ENCODE peak calls at places on chromosomes 1 and 21, in four cellular contexts. Z is A549, N is PC-9, R is GM23248. M is an unnamed sample.

GRCh38 chr1:150516616-150517015 is 1.1 kb downstream of the FALEC start:
- DNase-seq in R (no peak), Z (no peak), N (no peak), M (no peak)

GRCh38 chr1:90384152-90384650 is 332.9 kb downstream of the BARHL2 start:
- DNase-seq in Z (no peak), N (no peak), R (no peak), M (no peak)

GRCh38 chr21:42513151-42513984 is at the start of gene SLC37A1:
- DNase-seq in R (peak; percentile 36), N (peak; percentile 33), Z (no peak), M (no peak)

GRCh38 chr21:38322551-38322950 is 65.8 kb downstream of the KCNJ15 start:
- DNase-seq in N (no peak), R (peak; percentile 94), Z (no peak), M (no peak)

GRCh38 chr1:210587547-210587946 is 258.8 kb downstream of the HHAT start:
- DNase-seq in Z (no peak), R (no peak), N (no peak), M (no peak)

GRCh38 chr1:152878042-152878441 is at the start of gene SMCP:
- DNase-seq in N (no peak), R (peak; percentile 12), Z (no peak), M (peak; percentile 60)

GRCh38 chr1:27357281-27358037 is 9.3 kb downstream of the MAP3K6 start:
- DNase-seq in Z (peak; percentile 78), R (peak; percentile 48), N (peak; percentile 41), M (peak; percentile 65)

GRCh38 chr1:54995835-54996234 is 2.9 kb upstream of the BSND start:
- DNase-seq in N (no peak), Z (no peak), R (no peak), M (no peak)

GRCh38 chr1:46394872-46395465 is 852 bp downstream of the FAAH start:
- DNase-seq in Z (no peak), R (no peak), N (no peak), M (no peak)

GRCh38 chr1:53549781-53550180 is 90.6 kb downstream of the DMRTB1 start:
- DNase-seq in Z (no peak), N (no peak), R (no peak), M (peak; percentile 1)

GRCh38 chr1:56654126-56654923 is 9.2 kb downstream of the PRKAA2 start:
- DNase-seq in Z (no peak), R (no peak), N (no peak), M (no peak)

GRCh38 chr21:45993210-45994085 is 11.9 kb downstream of the COL6A1 start:
- DNase-seq in R (peak; percentile 26), Z (no peak), N (no peak), M (no peak)

GRCh38 chr1:10980094-10980577 is 32.3 kb upstream of the TARDBP start:
- DNase-seq in Z (no peak), R (peak; percentile 93), N (peak; percentile 93), M (peak; percentile 79)

GRCh38 chr1:116910379-116911165 is 856 bp downstream of the PTGFRN start:
- DNase-seq in Z (peak; percentile 12), N (peak; percentile 55), R (peak; percentile 57), M (no peak)

GRCh38 chr1:116911779-116912469 is 2.2 kb downstream of the PTGFRN start:
- DNase-seq in N (no peak), Z (no peak), R (no peak), M (no peak)

GRCh38 chr1:116909511-116910378 is at the start of gene PTGFRN:
- DNase-seq in Z (peak; percentile 35), N (peak; percentile 68), R (peak; percentile 78), M (peak; percentile 88)

GRCh38 chr1:116912846-116913245 is 3.1 kb downstream of the PTGFRN start:
- DNase-seq in N (no peak), R (no peak), Z (no peak), M (no peak)

GRCh38 chr1:116911166-116911553 is 1.4 kb downstream of the PTGFRN start:
- DNase-seq in Z (no peak), R (no peak), N (no peak), M (peak; percentile 31)
- H3K4me3 ChIP-seq in Z (peak overlapping the region; percentile 80), R (peak overlapping the region; percentile 79), N (peak overlapping the region; percentile 77), M (peak overlapping the region; percentile 81)

GRCh38 chr1:206032356-206033140 is 8.9 kb upstream of the CTSE start:
- DNase-seq in Z (no peak), N (no peak), R (no peak), M (no peak)
- H3K4me1 ChIP-seq in Z (peaks cover 3% of the 10 kb centered on the region), N (peaks cover 5% of the 10 kb centered on the region), R (peaks cover 6% of the 10 kb centered on the region), M (no peaks in the 10 kb centered on the region)

GRCh38 chr1:247386695-247387094 is 29.3 kb upstream of the NLRP3 start:
- DNase-seq in R (peak; percentile 72), Z (no peak), N (no peak), M (no peak)

GRCh38 chr1:247386217-247386616 is 29.8 kb upstream of the NLRP3 start:
- DNase-seq in Z (no peak), R (no peak), N (no peak), M (no peak)

GRCh38 chr1:247387500-247387899 is 28.5 kb upstream of the NLRP3 start:
- DNase-seq in N (no peak), Z (no peak), R (no peak), M (no peak)

GRCh38 chr1:247387096-247387495 is 28.9 kb upstream of the NLRP3 start:
- DNase-seq in R (no peak), N (no peak), Z (no peak), M (no peak)

DNA sequence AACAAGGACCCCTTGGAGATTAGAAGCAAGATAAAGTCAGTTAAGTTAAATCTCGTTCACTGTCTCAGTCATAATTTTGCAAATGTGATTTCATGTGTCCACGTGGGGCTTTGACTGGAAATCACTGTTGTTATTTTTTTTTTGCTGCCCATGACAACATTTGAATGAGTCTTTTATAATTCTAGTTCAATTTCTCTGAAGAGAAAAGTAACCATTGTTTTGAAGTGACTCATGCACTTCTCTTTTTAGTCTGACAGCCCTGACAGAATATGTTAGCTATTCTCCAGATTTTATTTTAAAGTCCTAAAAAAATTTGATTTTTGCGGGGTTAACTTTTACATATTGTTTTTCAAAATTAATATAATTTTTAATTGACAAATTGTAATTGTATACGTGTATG is 30.7 kb upstream of the NLRP3 start:
- DNase-seq in R (peak; percentile 56), Z (no peak), N (no peak), M (peak; percentile 4)
- H3K4me3 ChIP-seq in R (no peak overlapping the region), Z (no peak overlapping the region), N (no peak overlapping the region), M (no peak overlapping the region)

GRCh38 chr1:200478239-200478623 is 68.4 kb upstream of the ZNF281 start:
- DNase-seq in Z (no peak), R (no peak), N (no peak), M (no peak)

GRCh38 chr1:200478945-200479558 is 69.2 kb upstream of the ZNF281 start:
- DNase-seq in Z (no peak), N (no peak), R (no peak), M (no peak)

GRCh38 chr1:200474633-200475032 is 64.8 kb upstream of the ZNF281 start:
- DNase-seq in R (peak; percentile 29), N (no peak), Z (no peak), M (no peak)

GRCh38 chr1:200483491-200484143 is 73.8 kb upstream of the ZNF281 start:
- DNase-seq in R (peak; percentile 99), N (peak; percentile 81), Z (peak; percentile 98), M (no peak)

GRCh38 chr1:200479816-200480215 is 70.0 kb upstream of the ZNF281 start:
- DNase-seq in R (no peak), N (no peak), Z (no peak), M (no peak)
- H3K4me1 ChIP-seq in R (peaks cover 25% of the 10 kb centered on the region), N (peaks cover 40% of the 10 kb centered on the region), Z (peaks cover 59% of the 10 kb centered on the region), M (no peaks in the 10 kb centered on the region)

DNA sequence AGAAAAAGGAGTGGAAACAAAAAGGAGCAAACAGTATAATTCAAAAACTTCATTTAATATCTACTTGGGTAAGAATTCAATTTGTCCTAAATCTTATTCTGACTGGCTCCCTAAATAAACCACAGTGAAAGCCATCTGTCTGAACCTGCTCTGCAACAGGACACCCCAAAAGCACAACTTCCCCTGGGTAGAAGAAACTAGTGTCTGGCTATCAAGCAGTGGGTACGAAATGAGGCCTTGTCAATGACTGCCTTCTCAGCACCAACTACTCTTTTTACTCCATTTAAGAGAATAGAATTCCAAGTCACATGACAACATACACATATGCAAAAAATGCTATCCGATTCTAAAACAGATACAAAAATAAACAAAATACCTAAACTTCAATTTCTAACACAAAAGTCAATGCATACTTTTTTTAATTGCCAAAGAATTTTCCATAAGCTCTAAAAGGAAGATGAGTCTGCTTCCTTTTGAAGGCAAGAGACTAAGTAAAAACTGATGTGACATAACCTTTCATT is 206.8 kb downstream of the SLC45A1 start:
- DNase-seq in Z (no peak), R (peak; percentile 25), N (no peak), M (no peak)
- H3K4me3 ChIP-seq in Z (no peak overlapping the region), R (peak overlapping the region; percentile 79), N (peak overlapping the region; percentile 55), M (no peak overlapping the region)

M was measured in HAP-1.